ENCODE peak calls at places on chromosomes 5 and 9, in six cellular contexts. One of them, this sample, is unnamed. For H4K20me1, the result is how much of the 10 kb centered on the place peaks cover.

GRCh38 chr5:103138202-103138601 is 18.1 kb downstream of the PPIP5K2 start:
- DNase-seq in fibroblast of lung: no peak
- DNase-seq in PC-3: no peak
- DNase-seq in keratinocyte: no peak
- DNase-seq in IMR-90: no peak
- DNase-seq in mammary epithelial cell: no peak
- DNase-seq in this sample: no peak

GRCh38 chr5:94802450-94802849 is 184.0 kb downstream of the SLF1 start:
- DNase-seq in fibroblast of lung: peak
- DNase-seq in PC-3: peak
- DNase-seq in keratinocyte: no peak
- DNase-seq in IMR-90: peak
- DNase-seq in mammary epithelial cell: no peak
- DNase-seq in this sample: peak

GRCh38 chr5:54883374-54884194 is 101.8 kb downstream of the ESM1 start:
- DNase-seq in fibroblast of lung: peak
- DNase-seq in PC-3: no peak
- DNase-seq in keratinocyte: no peak
- DNase-seq in IMR-90: peak
- DNase-seq in mammary epithelial cell: no peak
- DNase-seq in this sample: peak

GRCh38 chr5:172165465-172165864 is 22.6 kb downstream of the STK10 start:
- DNase-seq in fibroblast of lung: no peak
- DNase-seq in PC-3: no peak
- DNase-seq in keratinocyte: no peak
- DNase-seq in IMR-90: no peak
- DNase-seq in mammary epithelial cell: no peak
- DNase-seq in this sample: no peak

GRCh38 chr9:99722852-99723251 is 98.8 kb upstream of the NR4A3 start:
- DNase-seq in fibroblast of lung: no peak
- DNase-seq in PC-3: no peak
- DNase-seq in keratinocyte: no peak
- DNase-seq in IMR-90: no peak
- DNase-seq in mammary epithelial cell: no peak
- DNase-seq in this sample: no peak

GRCh38 chr5:92353107-92354030 is 970.3 kb upstream of the ARRDC3 start:
- DNase-seq in fibroblast of lung: peak
- DNase-seq in PC-3: peak
- DNase-seq in keratinocyte: no peak
- DNase-seq in IMR-90: peak
- DNase-seq in mammary epithelial cell: peak
- DNase-seq in this sample: peak

GRCh38 chr5:120734033-120734432 is 269.9 kb downstream of the PRR16 start:
- DNase-seq in fibroblast of lung: no peak
- DNase-seq in PC-3: no peak
- DNase-seq in keratinocyte: no peak
- DNase-seq in IMR-90: no peak
- DNase-seq in mammary epithelial cell: no peak
- DNase-seq in this sample: no peak

GRCh38 chr5:134934202-134934601 is 29.3 kb downstream of the PCBD2 start:
- DNase-seq in fibroblast of lung: no peak
- DNase-seq in PC-3: no peak
- DNase-seq in keratinocyte: no peak
- DNase-seq in IMR-90: no peak
- DNase-seq in mammary epithelial cell: no peak
- DNase-seq in this sample: no peak

DNA sequence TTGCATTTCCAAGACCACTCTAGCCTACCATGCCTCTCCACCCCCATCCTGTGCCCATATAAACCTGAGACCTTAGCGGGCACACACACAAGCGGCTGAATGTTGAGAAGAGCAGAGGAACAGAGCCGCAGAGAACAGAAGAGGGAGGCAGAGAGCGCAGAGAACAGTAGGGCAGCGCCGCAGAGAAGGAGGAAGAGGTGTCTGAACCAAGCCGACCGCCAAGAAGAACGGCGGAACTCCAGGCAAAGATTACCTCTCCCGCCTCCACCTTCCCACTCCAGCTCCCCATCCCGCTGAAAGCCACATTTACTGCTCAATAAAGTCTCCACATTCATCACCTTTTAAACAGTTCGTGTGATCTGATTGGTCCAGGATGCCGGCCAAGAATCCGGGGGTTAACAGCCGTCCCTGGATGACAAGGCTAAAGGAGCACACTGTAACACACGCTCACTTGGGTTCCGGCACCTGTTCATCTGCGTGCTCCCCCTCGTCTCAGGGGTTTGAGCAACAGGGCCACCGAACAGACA is 33.2 kb downstream of the GRIN3A start:
- DNase-seq in fibroblast of lung: no peak
- DNase-seq in PC-3: peak
- DNase-seq in keratinocyte: no peak
- DNase-seq in IMR-90: no peak
- DNase-seq in mammary epithelial cell: peak
- DNase-seq in this sample: peak
- H3K4me3 ChIP-seq in fibroblast of lung: no peak
- H3K4me3 ChIP-seq in PC-3: peak
- H3K4me3 ChIP-seq in keratinocyte: no peak
- H3K4me3 ChIP-seq in IMR-90: no peak
- H3K4me3 ChIP-seq in mammary epithelial cell: no peak
- H3K4me3 ChIP-seq in this sample: no peak

GRCh38 chr5:98786178-98786853 is 12.9 kb downstream of the RGMB start:
- DNase-seq in fibroblast of lung: peak
- DNase-seq in PC-3: peak
- DNase-seq in keratinocyte: no peak
- DNase-seq in IMR-90: no peak
- DNase-seq in mammary epithelial cell: no peak
- DNase-seq in this sample: no peak
- H4K20me1 ChIP-seq in fibroblast of lung: under half
- H4K20me1 ChIP-seq in PC-3: half or more
- H4K20me1 ChIP-seq in keratinocyte: under half
- H4K20me1 ChIP-seq in IMR-90: half or more
- H4K20me1 ChIP-seq in mammary epithelial cell: under half
- H4K20me1 ChIP-seq in this sample: under half

GRCh38 chr5:145697251-145698016 is 137.7 kb downstream of the PRELID2 start:
- DNase-seq in fibroblast of lung: peak
- DNase-seq in PC-3: peak
- DNase-seq in keratinocyte: no peak
- DNase-seq in IMR-90: peak
- DNase-seq in mammary epithelial cell: peak
- DNase-seq in this sample: peak
- TF ChIP-seq CTCF in fibroblast of lung: peak
- TF ChIP-seq CTCF in PC-3: peak
- TF ChIP-seq CTCF in keratinocyte: peak
- TF ChIP-seq CTCF in IMR-90: peak
- TF ChIP-seq CTCF in mammary epithelial cell: peak
- TF ChIP-seq CTCF in this sample: peak

DNA sequence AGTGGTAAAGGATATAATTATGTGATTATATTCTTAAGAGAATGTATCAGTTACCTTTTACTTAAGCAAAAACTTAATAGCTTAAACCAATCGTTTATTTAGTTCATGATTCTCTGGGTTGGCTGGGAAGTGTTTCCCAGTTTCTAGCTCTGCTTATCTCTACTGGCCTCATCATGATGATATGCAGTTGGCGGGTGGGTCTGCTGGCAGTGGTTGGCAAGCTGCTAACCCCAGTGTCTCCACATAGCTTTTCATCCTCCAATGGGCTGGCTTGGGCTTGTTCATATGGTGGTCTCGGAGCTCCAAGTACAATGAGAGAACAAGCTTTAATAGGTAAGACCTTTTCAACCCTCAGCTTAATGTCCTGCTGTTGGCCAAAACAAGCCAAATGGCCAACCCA is 43.8 kb downstream of the ABLIM3 start:
- DNase-seq in fibroblast of lung: no peak
- DNase-seq in PC-3: no peak
- DNase-seq in keratinocyte: no peak
- DNase-seq in IMR-90: no peak
- DNase-seq in mammary epithelial cell: no peak
- DNase-seq in this sample: no peak
- H3K4me3 ChIP-seq in fibroblast of lung: no peak
- H3K4me3 ChIP-seq in PC-3: no peak
- H3K4me3 ChIP-seq in keratinocyte: no peak
- H3K4me3 ChIP-seq in IMR-90: no peak
- H3K4me3 ChIP-seq in mammary epithelial cell: no peak
- H3K4me3 ChIP-seq in this sample: no peak

GRCh38 chr9:87771251-87772006 is 45.5 kb downstream of the CTSL start:
- DNase-seq in fibroblast of lung: no peak
- DNase-seq in PC-3: no peak
- DNase-seq in keratinocyte: no peak
- DNase-seq in IMR-90: no peak
- DNase-seq in mammary epithelial cell: no peak
- DNase-seq in this sample: peak

GRCh38 chr9:87766697-87767096 is 40.8 kb downstream of the CTSL start:
- DNase-seq in fibroblast of lung: no peak
- DNase-seq in PC-3: peak
- DNase-seq in keratinocyte: peak
- DNase-seq in IMR-90: no peak
- DNase-seq in mammary epithelial cell: peak
- DNase-seq in this sample: peak

GRCh38 chr9:87765521-87765920 is 39.6 kb downstream of the CTSL start:
- DNase-seq in fibroblast of lung: no peak
- DNase-seq in PC-3: no peak
- DNase-seq in keratinocyte: no peak
- DNase-seq in IMR-90: no peak
- DNase-seq in mammary epithelial cell: peak
- DNase-seq in this sample: no peak

DNA sequence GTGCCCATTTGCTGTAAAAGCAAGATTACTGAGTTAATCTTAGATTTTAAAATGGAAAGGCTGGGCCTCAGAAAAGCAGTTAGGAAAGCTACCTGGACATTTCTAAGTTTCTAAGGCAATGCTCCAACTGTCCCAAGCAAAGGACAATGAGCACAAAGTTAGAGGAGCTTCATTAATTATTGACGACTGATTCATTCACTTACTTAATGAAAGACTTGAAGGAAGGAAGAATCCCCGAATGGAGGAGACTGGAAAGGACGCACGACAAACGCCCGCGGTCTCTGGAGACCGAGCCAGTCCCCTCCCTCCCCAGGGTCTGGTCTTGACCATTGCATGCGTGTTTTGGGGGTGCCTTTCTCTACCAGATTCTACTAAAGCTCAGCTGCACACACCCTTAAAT is 44.7 kb downstream of the CTSL start:
- DNase-seq in fibroblast of lung: no peak
- DNase-seq in PC-3: no peak
- DNase-seq in keratinocyte: no peak
- DNase-seq in IMR-90: no peak
- DNase-seq in mammary epithelial cell: no peak
- DNase-seq in this sample: no peak
- H4K20me1 ChIP-seq in fibroblast of lung: under half
- H4K20me1 ChIP-seq in PC-3: under half
- H4K20me1 ChIP-seq in keratinocyte: under half
- H4K20me1 ChIP-seq in IMR-90: under half
- H4K20me1 ChIP-seq in mammary epithelial cell: under half
- H4K20me1 ChIP-seq in this sample: under half

GRCh38 chr5:141783599-141784296 is 94.5 kb downstream of the PCDH1 start:
- DNase-seq in fibroblast of lung: peak
- DNase-seq in PC-3: no peak
- DNase-seq in keratinocyte: peak
- DNase-seq in IMR-90: no peak
- DNase-seq in mammary epithelial cell: peak
- DNase-seq in this sample: peak
- TF ChIP-seq CTCF in fibroblast of lung: no peak
- TF ChIP-seq CTCF in PC-3: no peak
- TF ChIP-seq CTCF in keratinocyte: no peak
- TF ChIP-seq CTCF in IMR-90: no peak
- TF ChIP-seq CTCF in mammary epithelial cell: no peak
- TF ChIP-seq CTCF in this sample: no peak

GRCh38 chr5:93607367-93608258 is 24.6 kb downstream of the NR2F1 start:
- DNase-seq in fibroblast of lung: peak
- DNase-seq in PC-3: peak
- DNase-seq in keratinocyte: no peak
- DNase-seq in IMR-90: peak
- DNase-seq in mammary epithelial cell: peak
- DNase-seq in this sample: peak
- H3K4me3 ChIP-seq in fibroblast of lung: peak
- H3K4me3 ChIP-seq in PC-3: peak
- H3K4me3 ChIP-seq in keratinocyte: no peak
- H3K4me3 ChIP-seq in IMR-90: peak
- H3K4me3 ChIP-seq in mammary epithelial cell: no peak
- H3K4me3 ChIP-seq in this sample: no peak

GRCh38 chr9:127805620-127806019 is 2.9 kb downstream of the FPGS start:
- DNase-seq in fibroblast of lung: peak
- DNase-seq in PC-3: no peak
- DNase-seq in keratinocyte: no peak
- DNase-seq in IMR-90: no peak
- DNase-seq in mammary epithelial cell: no peak
- DNase-seq in this sample: peak
- H4K20me1 ChIP-seq in fibroblast of lung: under half
- H4K20me1 ChIP-seq in PC-3: under half
- H4K20me1 ChIP-seq in keratinocyte: under half
- H4K20me1 ChIP-seq in IMR-90: under half
- H4K20me1 ChIP-seq in mammary epithelial cell: under half
- H4K20me1 ChIP-seq in this sample: under half